ENCODE peak calls at places on chromosomes 13 and 19, in nine cellular contexts. S, L, B, H, F, Z, Y, N and O are unnamed samples.

GRCh38 chr19:45972081-45972943 is 1.4 kb downstream of the NOVA2 start:
- DNase-seq in Z (no peak), F (no peak), B (no peak), H (no peak), S (no peak), Y (no peak), L (no peak), N (no peak), O (no peak)

GRCh38 chr13:24110011-24110410 is 50.5 kb upstream of the SPATA13 start:
- DNase-seq in S (no peak), L (no peak), H (no peak), F (no peak), Z (no peak), N (no peak), Y (no peak), B (no peak), O (no peak)

GRCh38 chr19:19154768-19155494 is 15.1 kb downstream of the MEF2B start:
- DNase-seq in S (no peak), Z (no peak), F (no peak), N (no peak), Y (no peak), B (no peak), L (no peak), H (no peak), O (no peak)

GRCh38 chr19:57559008-57559403 is 657 bp downstream of the ZNF550 start:
- DNase-seq in Z (no peak), H (peak), S (peak), Y (peak), F (peak), B (no peak), L (peak), N (no peak), O (no peak)

GRCh38 chr19:5953034-5953589 is 24.8 kb downstream of the RANBP3 start:
- DNase-seq in B (no peak), L (no peak), F (no peak), Y (no peak), Z (no peak), S (no peak), N (no peak), H (no peak), O (no peak)

GRCh38 chr19:17719730-17720486 is 628 bp downstream of the MAP1S start:
- DNase-seq in B (peak), Z (no peak), L (peak), S (peak), H (no peak), N (no peak), Y (no peak), F (no peak), O (no peak)

GRCh38 chr13:59452189-59452588 is 711.5 kb downstream of the DIAPH3 start:
- DNase-seq in N (no peak), S (no peak), Z (no peak), H (no peak), Y (no peak), B (no peak), F (no peak), L (no peak), O (no peak)

GRCh38 chr19:11856568-11857264 is 8.2 kb downstream of the ZNF439 start:
- DNase-seq in Y (no peak), L (no peak), H (no peak), B (no peak), S (peak), Z (no peak), F (no peak), N (no peak), O (no peak)

GRCh38 chr19:54002495-54003315 is 11.3 kb downstream of the CACNG6 start:
- DNase-seq in F (peak), L (no peak), Z (no peak), S (peak), N (no peak), B (no peak), H (no peak), Y (no peak), O (peak)

GRCh38 chr13:94351292-94352000 is 128.0 kb downstream of the DCT start:
- DNase-seq in L (no peak), F (peak), N (no peak), Z (no peak), B (no peak), H (no peak), Y (no peak), S (no peak), O (no peak)

GRCh38 chr13:113076681-113077401 is 28.8 kb upstream of the F7 start:
- DNase-seq in L (no peak), Z (no peak), H (no peak), Y (no peak), B (no peak), S (no peak), F (no peak), N (no peak), O (no peak)

GRCh38 chr19:2385053-2385721 is 25.1 kb downstream of the TMPRSS9 start:
- DNase-seq in L (peak), Z (no peak), N (no peak), H (peak), Y (peak), S (peak), B (peak), F (peak), O (no peak)

GRCh38 chr19:15463865-15464371 is 426 bp downstream of the RASAL3 start:
- DNase-seq in N (no peak), B (no peak), Y (no peak), H (no peak), Z (peak), L (no peak), F (no peak), S (no peak), O (no peak)

GRCh38 chr13:31885994-31886393 is 145.6 kb upstream of the FRY start:
- DNase-seq in Y (no peak), H (no peak), S (no peak), F (peak), Z (no peak), N (no peak), B (no peak), L (no peak), O (no peak)

GRCh38 chr13:87677334-87678234 is 6.4 kb downstream of the SLITRK5 start:
- DNase-seq in Y (no peak), H (peak), Z (no peak), L (no peak), F (no peak), N (no peak), B (peak), S (no peak), O (no peak)

GRCh38 chr13:73079359-73079758 is 20.6 kb downstream of the KLF5 start:
- DNase-seq in L (no peak), S (no peak), Z (no peak), F (no peak), Y (no peak), B (no peak), N (no peak), H (no peak), O (no peak)

GRCh38 chr13:73983109-73983508 is 151.1 kb downstream of the KLF12 start:
- DNase-seq in S (no peak), H (no peak), F (no peak), N (no peak), B (no peak), L (no peak), Y (no peak), Z (no peak), O (no peak)

GRCh38 chr19:49939721-49940481 is 10.6 kb upstream of the NUP62 start:
- DNase-seq in L (no peak), H (no peak), Y (peak), F (no peak), N (no peak), Z (no peak), B (no peak), S (no peak), O (no peak)

GRCh38 chr19:35868172-35868822 is at the start of gene APLP1:
- DNase-seq in N (peak), H (peak), S (no peak), B (peak), Z (no peak), F (no peak), Y (peak), L (peak), O (no peak)

GRCh38 chr13:60509601-60510386 is 112.8 kb downstream of the TDRD3 start:
- DNase-seq in S (no peak), H (no peak), L (no peak), F (peak), B (no peak), Z (no peak), N (no peak), Y (no peak), O (no peak)

GRCh38 chr13:70623260-70623659 is 515.0 kb upstream of the KLHL1 start:
- DNase-seq in S (no peak), Z (no peak), H (no peak), N (no peak), L (peak), Y (no peak), F (peak), B (no peak), O (no peak)

GRCh38 chr13:74104661-74105275 is 29.4 kb downstream of the KLF12 start:
- DNase-seq in L (no peak), B (no peak), N (no peak), Y (no peak), F (no peak), H (no peak), Z (no peak), S (no peak), O (no peak)

GRCh38 chr13:113800576-113800926 is 41.5 kb downstream of the TMEM255B start:
- DNase-seq in B (no peak), Z (no peak), F (no peak), H (no peak), L (no peak), S (no peak), N (no peak), Y (no peak), O (no peak)

GRCh38 chr13:31913459-31913858 is 118.1 kb upstream of the FRY start:
- DNase-seq in B (no peak), Z (no peak), Y (no peak), L (peak), S (no peak), N (no peak), F (no peak), H (no peak), O (no peak)

GRCh38 chr19:16067205-16067938 is 8.9 kb upstream of the TPM4 start:
- DNase-seq in N (peak), L (peak), Z (no peak), H (no peak), B (peak), Y (no peak), S (peak), F (peak), O (no peak)

GRCh38 chr19:33063356-33064116 is 1.2 kb downstream of the RHPN2 start:
- DNase-seq in Y (peak), S (no peak), B (no peak), H (peak), Z (no peak), L (peak), N (no peak), F (no peak), O (peak)

GRCh38 chr13:36059366-36059765 is 71.8 kb downstream of the DCLK1 start:
- DNase-seq in Z (no peak), Y (no peak), F (no peak), H (no peak), L (no peak), S (no peak), N (no peak), B (no peak), O (no peak)

GRCh38 chr19:47239610-47240296 is 8.8 kb upstream of the BBC3 start:
- DNase-seq in Z (peak), L (no peak), F (peak), S (no peak), N (peak), Y (no peak), H (peak), B (no peak), O (peak)

GRCh38 chr13:88651531-88651930 is 980.4 kb downstream of the SLITRK5 start:
- DNase-seq in H (no peak), N (no peak), F (no peak), B (no peak), Y (no peak), S (no peak), Z (no peak), L (no peak), O (no peak)

GRCh38 chr13:51324714-51325440 is 14.6 kb upstream of the SERPINE3 start:
- DNase-seq in F (no peak), H (no peak), N (no peak), S (no peak), Z (no peak), L (no peak), B (no peak), Y (no peak), O (no peak)

GRCh38 chr13:51027644-51028043 is 83.4 kb downstream of the C13orf42 start:
- DNase-seq in H (no peak), S (no peak), Z (no peak), F (no peak), L (no peak), Y (no peak), N (no peak), B (no peak), O (no peak)

GRCh38 chr13:109918179-109918651 is 131.8 kb upstream of the IRS2 start:
- DNase-seq in N (peak), H (no peak), F (peak), L (no peak), Y (no peak), B (no peak), S (no peak), Z (no peak), O (no peak)

GRCh38 chr13:97030705-97031452 is 36.6 kb upstream of the OXGR1 start:
- DNase-seq in Z (no peak), F (peak), S (peak), Y (peak), L (peak), B (no peak), H (no peak), N (no peak), O (no peak)

GRCh38 chr19:13149628-13150186 is 468 bp downstream of the STX10 start:
- DNase-seq in Z (no peak), L (peak), S (peak), F (peak), H (peak), Y (peak), B (no peak), N (peak), O (no peak)

GRCh38 chr19:41352609-41353465 is 885 bp downstream of the TGFB1 start:
- DNase-seq in S (no peak), Z (peak), B (no peak), H (peak), F (peak), L (peak), N (peak), Y (peak), O (no peak)

DNA sequence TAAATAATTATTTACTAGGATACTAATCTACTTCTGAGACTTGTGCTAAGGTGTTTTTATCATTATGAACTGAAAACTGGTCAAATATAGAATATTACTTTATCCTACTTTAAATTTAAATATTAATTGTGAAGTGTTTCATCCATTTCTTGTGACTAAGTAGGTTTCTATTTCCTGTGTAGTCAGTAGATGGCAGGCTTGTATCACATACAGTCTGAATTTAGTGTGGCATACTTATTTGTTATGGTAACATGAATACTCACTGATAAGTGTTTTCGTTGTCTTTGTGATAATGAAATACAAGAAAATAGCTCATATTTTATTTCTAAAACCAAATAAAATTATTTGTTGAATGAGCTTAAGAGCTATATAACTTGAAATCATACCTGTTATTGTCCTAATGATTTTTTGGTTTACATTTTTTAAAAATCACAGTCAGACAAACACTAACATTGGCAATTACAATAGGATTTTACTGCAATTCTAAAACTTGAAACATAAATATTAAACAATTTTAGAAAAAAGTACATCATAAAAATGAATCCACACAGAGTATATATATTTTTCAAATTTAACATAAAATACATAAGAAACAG is 904.6 kb upstream of the PCDH20 start:
- DNase-seq in S (no peak), N (no peak), H (no peak), F (peak), Z (no peak), Y (peak), B (no peak), L (peak), O (no peak)
- TF ChIP-seq CTCF in S (peak), N (peak), H (peak), F (peak), Z (no peak), Y (peak), B (no peak), L (peak), O (peak)

GRCh38 chr13:110923777-110924638 is 9.1 kb upstream of the ANKRD10 start:
- DNase-seq in H (no peak), B (no peak), F (no peak), Z (no peak), L (no peak), S (no peak), Y (no peak), N (no peak), O (no peak)

GRCh38 chr13:110922506-110922905 is 7.6 kb upstream of the ANKRD10 start:
- DNase-seq in L (no peak), S (no peak), Y (no peak), H (no peak), Z (no peak), B (no peak), N (no peak), F (no peak), O (no peak)

GRCh38 chr13:110924639-110924934 is 9.7 kb upstream of the ANKRD10 start:
- DNase-seq in B (no peak), Z (no peak), H (no peak), S (no peak), Y (no peak), L (no peak), F (no peak), N (no peak), O (no peak)

GRCh38 chr13:110923086-110923485 is 8.2 kb upstream of the ANKRD10 start:
- DNase-seq in Z (no peak), L (no peak), S (no peak), B (no peak), Y (no peak), H (no peak), F (no peak), N (no peak), O (no peak)

DNA sequence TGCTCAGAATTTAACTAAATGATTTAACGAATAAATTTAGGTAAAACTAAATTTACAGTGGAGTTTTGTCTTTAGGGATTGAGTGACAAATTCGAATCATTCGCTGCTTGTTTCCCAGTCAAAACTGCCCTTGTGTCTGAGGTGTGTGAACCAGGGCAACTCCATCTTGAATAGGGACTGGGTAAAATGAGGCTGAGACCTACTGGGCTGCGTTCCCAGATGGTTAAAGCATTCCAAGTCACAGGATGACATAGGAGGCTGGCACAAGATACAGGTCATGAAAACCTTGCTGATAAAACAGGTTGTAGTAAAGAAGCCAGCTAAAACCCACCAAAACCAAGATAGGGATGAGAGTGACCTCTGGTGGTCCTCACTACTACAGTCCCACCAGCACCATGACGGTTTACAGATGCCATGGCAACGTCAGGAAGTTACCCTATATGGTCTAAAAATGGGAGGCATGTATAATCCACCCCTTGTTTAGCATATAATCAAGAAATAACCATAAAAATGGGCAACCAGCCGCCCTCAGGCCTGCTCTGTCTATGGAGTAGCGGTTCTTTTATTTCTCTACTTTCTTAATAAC is 10.2 kb upstream of the ANKRD10 start:
- DNase-seq in S (no peak), H (peak), F (peak), Z (no peak), Y (no peak), B (no peak), N (no peak), L (no peak), O (no peak)
- TF ChIP-seq CTCF in S (no peak), H (peak), F (no peak), Z (no peak), Y (peak), B (no peak), N (no peak), L (no peak), O (peak)

DNA sequence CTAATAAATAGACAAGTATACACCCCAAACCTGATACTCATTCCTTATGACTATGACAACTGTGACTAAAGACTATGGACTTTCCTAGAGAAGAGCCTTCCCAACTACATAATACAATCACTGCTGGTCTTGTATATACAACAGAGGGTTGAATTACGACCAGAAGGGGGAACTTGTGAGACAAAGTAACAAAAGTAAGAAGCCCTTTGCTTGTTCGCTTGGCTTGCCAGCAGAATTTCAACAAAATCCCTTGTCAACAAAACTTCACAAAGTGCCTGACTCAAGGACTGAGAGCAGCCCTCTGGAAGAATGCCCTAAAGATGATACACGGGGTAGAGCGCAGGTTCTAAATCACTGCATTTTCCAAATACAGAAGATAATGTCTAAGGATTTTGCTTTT is 99.4 kb downstream of the WASF3 start:
- DNase-seq in N (no peak), Z (no peak), B (no peak), Y (no peak), F (peak), H (no peak), L (peak), S (no peak), O (no peak)
- TF ChIP-seq CTCF in N (no peak), Z (no peak), B (no peak), Y (no peak), F (peak), H (no peak), L (no peak), S (no peak), O (peak)

DNA sequence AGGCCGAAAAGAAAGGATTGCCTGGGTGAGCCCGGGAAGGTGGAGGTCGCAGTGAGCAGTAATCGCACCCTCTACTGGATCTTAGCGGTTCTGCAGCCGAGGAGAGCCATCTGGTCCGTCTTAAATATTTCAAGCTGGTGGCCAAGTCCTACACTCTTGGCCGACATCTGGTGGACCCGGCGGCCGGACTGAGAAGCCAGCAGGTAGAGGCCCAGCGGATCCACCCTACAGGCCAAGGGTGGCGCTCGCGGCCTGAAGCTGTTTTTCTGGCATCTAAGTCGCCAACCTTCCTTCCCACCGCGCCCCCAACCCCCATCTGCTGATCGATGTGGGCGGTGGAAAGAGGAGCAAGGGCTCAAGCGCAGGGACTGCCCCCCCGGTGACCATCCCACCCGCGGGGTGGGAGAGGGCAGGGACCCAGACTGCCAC is 46.5 kb upstream of the ZNF730 start:
- DNase-seq in B (no peak), Z (no peak), Y (peak), N (peak), L (no peak), F (peak), S (no peak), H (no peak), O (no peak)
- TF ChIP-seq CTCF in B (peak), Z (no peak), Y (no peak), N (peak), L (no peak), F (peak), S (no peak), H (no peak), O (no peak)